ENCODE peak calls at places on chromosome 18, in six cellular contexts. F, H, J, O, A and K are unnamed samples. For H3K9me3, the result is how much of the 10 kb centered on the place peaks cover.

GRCh38 chr18:48024891-48025660 is 94.6 kb upstream of the SMAD2 start:
- DNase-seq in J (no peak), O (no peak), A (no peak), F (no peak), H (no peak), K (no peak)

GRCh38 chr18:35095983-35096676 is 54.9 kb downstream of the MAPRE2 start:
- DNase-seq in O (peak), A (no peak), F (no peak), H (no peak), J (no peak), K (no peak)

GRCh38 chr18:48348739-48349138 is 60.4 kb downstream of the ZBTB7C start:
- DNase-seq in A (no peak), J (no peak), O (no peak), F (no peak), H (peak), K (no peak)

GRCh38 chr18:5975111-5975622 is 79.8 kb upstream of the TMEM200C start:
- DNase-seq in H (no peak), J (no peak), F (peak), A (no peak), O (peak), K (no peak)

GRCh38 chr18:76348267-76349066 is 146.6 kb downstream of the ZNF516 start:
- DNase-seq in O (no peak), F (no peak), H (no peak), J (no peak), A (no peak), K (no peak)

GRCh38 chr18:55534547-55534946 is 53.4 kb downstream of the TCF4 start:
- DNase-seq in J (no peak), A (no peak), F (no peak), H (no peak), O (peak), K (no peak)

GRCh38 chr18:47591429-47591828 is 339.0 kb downstream of the SMAD2 start:
- DNase-seq in J (no peak), A (no peak), H (no peak), F (no peak), O (no peak), K (no peak)

GRCh38 chr18:62434798-62435197 is 88.0 kb upstream of the ZCCHC2 start:
- DNase-seq in H (no peak), A (no peak), J (no peak), F (no peak), O (no peak), K (no peak)

GRCh38 chr18:77207540-77207939 is 42.1 kb upstream of the GALR1 start:
- DNase-seq in A (peak), O (peak), J (no peak), H (peak), F (peak), K (peak)

GRCh38 chr18:55158570-55158969 is 199.3 kb upstream of the CCDC68 start:
- DNase-seq in F (no peak), O (no peak), A (no peak), H (no peak), J (no peak), K (no peak)

GRCh38 chr18:55265916-55266488 is 306.7 kb upstream of the CCDC68 start:
- DNase-seq in F (no peak), A (no peak), O (no peak), J (no peak), H (no peak), K (no peak)

GRCh38 chr18:72410399-72410798 is 133.7 kb downstream of the CBLN2 start:
- DNase-seq in F (no peak), O (peak), A (no peak), H (no peak), J (no peak), K (no peak)

GRCh38 chr18:72407048-72407447 is 137.1 kb downstream of the CBLN2 start:
- DNase-seq in F (no peak), A (no peak), O (no peak), H (no peak), J (no peak), K (no peak)

DNA sequence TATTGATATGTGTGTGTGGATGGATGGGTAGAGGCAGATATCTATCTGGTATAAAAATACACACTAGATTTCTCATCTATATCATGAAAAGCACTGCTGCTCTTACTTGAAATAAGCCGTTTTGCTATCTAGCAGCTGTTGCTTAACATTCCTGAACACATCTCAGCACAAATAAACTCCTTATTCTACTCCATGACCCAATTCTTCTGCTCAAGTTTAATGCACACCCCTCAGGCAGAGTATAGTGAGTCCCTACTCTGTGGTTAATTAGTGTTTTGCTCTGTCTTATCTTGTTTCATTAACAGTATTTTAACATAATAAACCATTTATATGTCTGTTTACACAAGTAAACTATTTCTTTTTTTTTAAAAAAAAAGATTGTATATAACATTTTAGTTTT is 134.2 kb downstream of the CBLN2 start:
- DNase-seq in H (no peak), F (no peak), J (no peak), A (no peak), O (no peak), K (no peak)
- H3K9me3 ChIP-seq in H (under half), F (half or more), J (under half), A (under half), O (under half), K (under half)

DNA sequence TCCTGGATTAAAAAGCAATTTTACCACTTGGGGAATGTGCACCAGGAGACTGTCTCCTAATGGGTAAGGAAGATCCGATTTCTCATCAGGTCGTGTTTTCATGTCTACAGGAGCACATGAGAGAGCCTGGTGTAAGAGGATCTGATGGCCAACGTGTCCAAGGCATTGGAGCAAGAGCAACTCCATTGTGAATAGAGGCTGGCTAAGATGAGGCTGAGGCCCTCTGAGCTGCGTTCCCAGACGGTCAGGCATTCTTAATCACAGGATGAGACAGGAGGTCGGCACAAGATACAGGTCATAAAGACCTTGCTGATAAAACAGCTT is 25.8 kb downstream of the SLC66A2 start:
- DNase-seq in O (no peak), F (no peak), J (no peak), H (peak), A (no peak), K (peak)
- H3K27ac ChIP-seq in O (no peak), F (no peak), J (no peak), H (peak), A (no peak), K (no peak)

GRCh38 chr18:2955966-2956521 is 56.9 kb downstream of the LPIN2 start:
- DNase-seq in O (no peak), F (no peak), H (no peak), J (no peak), A (no peak), K (no peak)

GRCh38 chr18:2960983-2961696 is 51.8 kb downstream of the LPIN2 start:
- DNase-seq in A (no peak), F (peak), H (no peak), O (no peak), J (no peak), K (no peak)

GRCh38 chr18:2961828-2962227 is 51.1 kb downstream of the LPIN2 start:
- DNase-seq in F (peak), O (peak), A (no peak), H (no peak), J (no peak), K (no peak)

GRCh38 chr18:2958819-2959298 is 54.1 kb downstream of the LPIN2 start:
- DNase-seq in J (no peak), O (peak), F (no peak), H (no peak), A (no peak), K (no peak)

GRCh38 chr18:2959341-2959740 is 53.6 kb downstream of the LPIN2 start:
- DNase-seq in H (no peak), F (no peak), A (no peak), J (no peak), O (no peak), K (no peak)
- H3K4me3 ChIP-seq in H (no peak), F (no peak), A (no peak), J (no peak), O (no peak), K (no peak)

GRCh38 chr18:58846325-58846724 is 18.4 kb upstream of the ZNF532 start:
- DNase-seq in O (no peak), J (no peak), A (no peak), F (no peak), H (no peak), K (no peak)

GRCh38 chr18:58843662-58844035 is 21.0 kb upstream of the ZNF532 start:
- DNase-seq in A (no peak), H (no peak), J (no peak), F (no peak), O (no peak), K (no peak)

GRCh38 chr18:58845913-58846312 is 18.8 kb upstream of the ZNF532 start:
- DNase-seq in A (no peak), O (no peak), H (no peak), J (no peak), F (no peak), K (no peak)

GRCh38 chr18:58844871-58845270 is 19.8 kb upstream of the ZNF532 start:
- DNase-seq in J (no peak), A (no peak), H (no peak), F (no peak), O (no peak), K (no peak)

DNA sequence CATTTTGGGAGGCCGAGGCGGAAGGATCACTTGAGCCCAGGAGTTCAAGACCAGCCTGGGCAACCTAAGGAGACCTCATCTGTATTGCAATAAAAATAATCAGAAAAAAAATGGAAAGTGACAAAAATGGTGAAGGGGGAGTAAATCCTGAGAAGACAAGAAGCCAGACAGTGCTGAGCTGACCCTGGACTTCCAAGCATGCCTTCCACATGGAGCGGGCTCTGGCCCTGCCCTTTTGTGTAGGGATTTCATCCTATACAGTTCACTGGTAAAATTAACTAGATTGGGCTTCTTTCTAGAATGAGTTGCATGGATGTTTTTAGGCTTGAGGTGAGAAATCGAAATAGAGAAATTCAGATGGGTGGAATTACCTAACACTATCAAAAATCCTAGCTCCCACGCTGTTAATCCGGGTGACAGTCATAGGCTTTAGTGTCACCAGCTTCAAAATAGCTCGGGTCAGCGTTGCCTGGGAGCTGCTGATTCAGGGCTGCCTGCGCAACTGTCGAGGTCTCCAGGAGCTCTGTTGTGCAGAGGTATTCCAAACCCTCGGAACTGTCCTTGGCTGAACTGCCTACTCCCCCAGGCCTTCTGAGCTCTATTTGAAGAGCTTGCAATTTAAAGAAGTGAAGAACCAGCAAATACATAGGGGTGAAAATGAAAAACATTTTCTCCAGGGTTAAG is 21.6 kb upstream of the ZNF532 start:
- DNase-seq in H (peak), F (no peak), A (no peak), J (no peak), O (no peak), K (peak)
- H3K9me3 ChIP-seq in H (under half), F (under half), A (under half), J (under half), O (under half), K (under half)